ENCODE peak calls at places on chromosomes 6 and 20, in four cellular contexts. W is endothelial cell, U is endodermal cell, E is fibroblast of mammary gland. B is an unnamed sample.

GRCh38 chr6:169918239-169918953 is 167.0 kb downstream of the ERMARD start:
- DNase-seq in W (no peak), U (no peak), E (no peak), B (no peak)

GRCh38 chr20:44776977-44777376 is 31.3 kb downstream of the KCNK15 start:
- DNase-seq in W (peak; percentile 53), U (peak; percentile 84), E (peak; percentile 21), B (no peak)

GRCh38 chr6:12208190-12208589 is 82.0 kb upstream of the EDN1 start:
- DNase-seq in W (no peak), U (no peak), E (peak; percentile 66), B (no peak)

GRCh38 chr20:1894471-1894950 is 696 bp upstream of the SIRPA start:
- DNase-seq in W (peak; percentile 71), U (peak; percentile 89), E (no peak), B (peak; percentile 89)

GRCh38 chr20:41004561-41005360 is 23.9 kb upstream of the TOP1 start:
- DNase-seq in W (no peak), U (no peak), E (peak; percentile 64), B (no peak)

GRCh38 chr6:139126255-139126654 is 8.6 kb upstream of the HECA start:
- DNase-seq in W (no peak), U (no peak), E (peak; percentile 95), B (no peak)

GRCh38 chr6:53189554-53189953 is 40.9 kb upstream of the GCM1 start:
- DNase-seq in W (no peak), U (no peak), E (peak; percentile 12), B (no peak)

GRCh38 chr6:61809004-61809595 is 476.9 kb downstream of the KHDRBS2 start:
- DNase-seq in W (peak; percentile 15), U (no peak), E (peak; percentile 10), B (no peak)

GRCh38 chr6:7468382-7469081 is 72.9 kb upstream of the DSP start:
- DNase-seq in W (no peak), U (no peak), E (peak; percentile 81), B (no peak)

GRCh38 chr6:30071081-30071818 is 4.3 kb downstream of the PPP1R11 start:
- DNase-seq in W (peak; percentile 64), U (peak; percentile 73), E (peak; percentile 47), B (no peak)

GRCh38 chr6:20946890-20947289 is 412.6 kb downstream of the CDKAL1 start:
- DNase-seq in W (no peak), U (no peak), E (no peak), B (no peak)

GRCh38 chr6:20943922-20944321 is 409.7 kb downstream of the CDKAL1 start:
- DNase-seq in W (no peak), U (no peak), E (no peak), B (no peak)

GRCh38 chr6:20948531-20948930 is 414.3 kb downstream of the CDKAL1 start:
- DNase-seq in W (no peak), U (no peak), E (no peak), B (no peak)

GRCh38 chr6:20947977-20948376 is 413.7 kb downstream of the CDKAL1 start:
- DNase-seq in W (no peak), U (no peak), E (no peak), B (no peak)

GRCh38 chr6:20946037-20946436 is 411.8 kb downstream of the CDKAL1 start:
- DNase-seq in W (no peak), U (no peak), E (peak; percentile 68), B (no peak)
- TF ChIP-seq CTCF in W (no peak), U (peak; percentile 60), E (peak; percentile 26), B (no peak)

DNA sequence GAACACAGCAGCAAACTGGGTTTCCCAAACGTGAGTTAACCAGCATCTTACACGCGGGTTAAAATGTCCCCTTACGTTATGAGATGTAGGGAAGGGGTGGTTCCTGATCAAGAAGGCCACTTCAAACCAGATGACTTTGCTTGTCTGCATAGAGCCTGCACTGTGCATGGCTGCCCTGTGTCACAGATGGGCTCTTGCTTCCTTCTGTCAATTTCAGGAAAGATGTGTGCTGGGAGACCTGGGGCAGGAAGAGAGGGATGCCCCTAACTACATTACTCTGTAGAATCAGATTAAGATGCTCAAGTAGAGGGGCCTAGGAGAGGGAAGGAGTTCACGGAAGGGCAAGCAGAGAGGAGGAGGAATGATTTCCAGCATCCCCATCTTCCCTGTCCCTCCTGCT is 63.5 kb upstream of the ZMYND8 start:
- DNase-seq in W (no peak), U (no peak), E (no peak), B (no peak)
- TF ChIP-seq CTCF in W (no peak), U (no peak), E (no peak), B (no peak)

GRCh38 chr20:39855056-39855455 is 834.0 kb downstream of the MAFB start:
- DNase-seq in W (no peak), U (no peak), E (peak; percentile 46), B (no peak)

GRCh38 chr20:39853664-39854063 is 835.4 kb downstream of the MAFB start:
- DNase-seq in W (no peak), U (peak; percentile 72), E (peak; percentile 89), B (no peak)

GRCh38 chr20:39851459-39851858 is 837.6 kb downstream of the MAFB start:
- DNase-seq in W (no peak), U (no peak), E (peak; percentile 82), B (no peak)

GRCh38 chr20:39850821-39851330 is 838.2 kb downstream of the MAFB start:
- DNase-seq in W (no peak), U (peak; percentile 61), E (no peak), B (no peak)

GRCh38 chr20:39853050-39853449 is 836.0 kb downstream of the MAFB start:
- DNase-seq in W (no peak), U (no peak), E (no peak), B (no peak)
- TF ChIP-seq CTCF in W (no peak), U (no peak), E (no peak), B (no peak)

DNA sequence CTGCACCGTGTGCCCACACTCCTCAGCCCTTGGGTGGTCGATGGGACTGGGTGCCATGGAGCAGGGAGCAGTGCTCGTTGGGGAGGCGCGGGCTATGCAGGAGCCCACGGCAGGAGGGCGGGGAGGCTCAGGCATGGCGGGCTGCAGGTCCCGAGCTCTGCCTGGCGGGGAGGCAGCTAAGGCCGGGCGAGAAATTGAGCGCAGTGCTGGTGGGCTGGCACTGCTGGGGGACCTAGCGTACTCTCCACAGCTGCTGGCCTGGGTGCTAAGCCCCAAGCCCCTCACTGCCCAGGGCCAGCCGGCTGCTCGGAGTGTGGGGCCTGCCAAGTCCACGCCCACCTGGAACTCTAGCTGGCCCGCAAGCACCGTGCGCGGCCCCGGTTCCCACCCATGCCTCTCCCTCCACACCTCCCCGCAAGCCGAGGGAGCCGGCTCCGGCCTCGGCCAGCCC is 55.9 kb upstream of the ECI2 start:
- DNase-seq in W (no peak), U (no peak), E (no peak), B (no peak)
- TF ChIP-seq CTCF in W (no peak), U (no peak), E (no peak), B (no peak)

DNA sequence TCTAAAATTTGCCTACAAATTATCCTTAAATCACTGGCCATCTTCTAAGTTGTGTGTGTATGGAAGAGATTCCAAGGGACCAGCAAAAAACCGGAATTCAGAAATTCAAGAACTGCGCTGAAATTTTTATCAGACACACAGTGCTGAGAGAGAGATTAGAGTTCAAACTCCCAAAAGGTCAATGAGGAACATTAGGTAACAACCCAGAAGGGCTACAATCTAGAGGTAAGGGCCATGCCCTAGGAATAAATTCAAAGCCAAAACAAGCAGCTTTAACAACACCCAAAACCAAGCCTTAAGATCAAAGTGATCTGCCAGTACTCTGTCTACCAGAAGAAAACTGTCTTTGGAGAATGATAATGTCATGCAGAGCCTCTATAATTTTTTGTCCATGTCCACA is 17.8 kb downstream of the SRSF12 start:
- DNase-seq in W (no peak), U (no peak), E (no peak), B (no peak)
- TF ChIP-seq CTCF in W (no peak), U (no peak), E (no peak), B (no peak)